ENCODE peak calls at places on chromosomes 2 and 18, in eight cellular contexts. Z, N, R, P, S, G, X and M are unnamed samples.

GRCh38 chr18:23932385-23933067 is 82.0 kb upstream of the TTC39C start:
- DNase-seq in Z (no peak), N (no peak), G (no peak), S (no peak), P (no peak), X (no peak), R (peak), M (no peak)

GRCh38 chr2:96909651-96910050 is 39.8 kb upstream of the SEMA4C start:
- DNase-seq in X (no peak), N (no peak), P (no peak), G (no peak), R (no peak), S (no peak), Z (no peak), M (no peak)

GRCh38 chr2:285506-285905 is 2.4 kb downstream of the ALKAL2 start:
- DNase-seq in X (no peak), S (no peak), N (no peak), Z (no peak), G (no peak), R (peak), P (no peak), M (no peak)

GRCh38 chr18:23353459-23353858 is 99.6 kb upstream of the RIOK3 start:
- DNase-seq in R (no peak), Z (no peak), X (no peak), N (no peak), P (no peak), G (no peak), S (no peak), M (no peak)

GRCh38 chr2:110116033-110116710 is 550 bp upstream of the MALL start:
- DNase-seq in P (no peak), S (peak), X (peak), G (peak), N (peak), R (peak), Z (peak), M (no peak)

GRCh38 chr2:111050701-111051376 is 69.9 kb upstream of the BCL2L11 start:
- DNase-seq in S (no peak), X (no peak), N (no peak), P (no peak), G (no peak), R (no peak), Z (no peak), M (no peak)

GRCh38 chr2:158410132-158410531 is 46.4 kb downstream of the CCDC148 start:
- DNase-seq in S (no peak), R (no peak), N (no peak), G (no peak), P (no peak), X (no peak), Z (no peak), M (no peak)

GRCh38 chr2:186980787-186981550 is 132.0 kb upstream of the ZSWIM2 start:
- DNase-seq in Z (no peak), S (no peak), G (no peak), N (no peak), R (no peak), P (no peak), X (no peak), M (no peak)

GRCh38 chr18:43563780-43564179 is 286.5 kb upstream of the SYT4 start:
- DNase-seq in S (no peak), X (no peak), Z (peak), P (no peak), G (no peak), N (no peak), R (peak), M (peak)

GRCh38 chr2:226121339-226121738 is 678.3 kb downstream of the IRS1 start:
- DNase-seq in R (peak), G (no peak), Z (no peak), S (no peak), N (no peak), X (no peak), P (no peak), M (no peak)
- TF ChIP-seq CTCF in R (no peak), G (no peak), Z (no peak), S (no peak), N (no peak), X (no peak), P (no peak), M (no peak)

GRCh38 chr2:211033765-211034164 is 477.4 kb downstream of the CPS1 start:
- DNase-seq in R (no peak), G (no peak), Z (no peak), P (no peak), X (peak), N (no peak), S (no peak), M (no peak)
- TF ChIP-seq CTCF in R (no peak), G (no peak), Z (peak), P (no peak), X (peak), N (peak), S (peak), M (peak)

GRCh38 chr2:69720404-69720803 is 21.5 kb upstream of the ANXA4 start:
- DNase-seq in X (no peak), G (no peak), R (no peak), S (no peak), Z (peak), P (no peak), N (no peak), M (no peak)
- TF ChIP-seq CTCF in X (peak), G (no peak), R (peak), S (no peak), Z (peak), P (no peak), N (no peak), M (no peak)

DNA sequence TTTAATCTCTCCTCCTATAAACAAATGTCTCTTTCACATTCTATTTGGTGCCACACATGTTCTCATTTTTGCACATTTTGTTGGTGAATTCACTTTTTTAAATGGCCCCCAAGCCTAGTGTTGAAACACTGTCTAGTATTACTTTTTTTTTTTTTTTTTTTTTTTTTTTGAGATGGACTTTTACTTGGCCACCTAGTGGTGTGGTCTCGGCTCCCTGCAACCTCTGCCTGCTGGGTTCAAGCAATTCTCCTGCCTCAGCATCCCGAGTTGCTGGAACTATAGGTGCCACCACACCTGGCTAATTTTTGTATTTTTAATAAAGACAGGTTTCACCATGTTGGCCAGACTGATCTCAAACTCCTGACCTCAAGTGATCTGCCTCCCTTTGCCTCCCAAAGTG is 273.8 kb upstream of the SLC14A2 start:
- DNase-seq in X (no peak), N (no peak), R (no peak), P (no peak), G (no peak), Z (no peak), S (no peak), M (no peak)
- TF ChIP-seq CTCF in X (no peak), N (no peak), R (no peak), P (no peak), G (no peak), Z (peak), S (no peak), M (no peak)

DNA sequence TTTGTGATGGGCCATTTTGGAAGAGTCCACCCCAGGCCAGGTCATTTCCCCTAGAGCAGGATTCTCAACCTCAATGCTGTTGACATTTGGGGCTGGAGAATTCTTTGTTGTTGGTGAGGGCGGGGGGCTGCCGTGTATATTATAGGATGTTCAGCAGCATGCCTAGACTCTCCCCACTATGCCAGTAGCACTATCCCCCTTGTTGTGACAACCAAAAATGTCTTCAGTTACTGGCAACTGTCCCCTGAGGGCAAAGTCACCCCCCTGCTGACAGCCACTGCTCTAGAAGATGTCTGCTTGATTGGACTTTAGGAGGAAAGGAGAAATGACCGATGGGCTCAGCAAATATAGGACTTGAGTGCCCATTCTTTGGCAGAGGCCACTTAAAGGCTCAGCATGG is 61.0 kb upstream of the MCFD2 start:
- DNase-seq in S (no peak), P (no peak), X (no peak), N (no peak), Z (no peak), G (no peak), R (no peak), M (no peak)
- TF ChIP-seq CTCF in S (no peak), P (no peak), X (no peak), N (no peak), Z (no peak), G (no peak), R (no peak), M (no peak)

GRCh38 chr2:206154197-206154596 is 5.0 kb downstream of the NDUFS1 start:
- DNase-seq in P (no peak), G (no peak), R (peak), Z (no peak), S (no peak), N (no peak), X (no peak), M (peak)
- TF ChIP-seq CTCF in P (no peak), G (no peak), R (no peak), Z (no peak), S (no peak), N (peak), X (peak), M (no peak)